ENCODE peak calls at places on chromosomes 5 and 9, in four cellular contexts. Z, D, S and Y are unnamed samples.

GRCh38 chr5:179158556-179158955 is 98.4 kb downstream of the ZNF354C start:
- DNase-seq in Z (no peak), D (no peak), S (no peak), Y (no peak)

GRCh38 chr5:117299940-117300339 is 725.3 kb upstream of the SEMA6A start:
- DNase-seq in Z (no peak), D (no peak), S (no peak), Y (no peak)

GRCh38 chr9:15543033-15543791 is 9.6 kb upstream of the CCDC171 start:
- DNase-seq in Z (no peak), D (no peak), S (no peak), Y (no peak)

GRCh38 chr9:26369096-26369495 is 523.5 kb downstream of the CAAP1 start:
- DNase-seq in Z (no peak), D (no peak), S (no peak), Y (no peak)

GRCh38 chr5:146076455-146076854 is 28.9 kb downstream of the PLAC8L1 start:
- DNase-seq in Z (no peak), D (no peak), S (no peak), Y (no peak)

GRCh38 chr5:120873083-120873482 is 409.0 kb downstream of the PRR16 start:
- DNase-seq in Z (no peak), D (no peak), S (no peak), Y (no peak)

GRCh38 chr9:135877776-135878527 is 29.4 kb downstream of the CAMSAP1 start:
- DNase-seq in Z (no peak), D (no peak), S (no peak), Y (no peak)

GRCh38 chr9:69299316-69299715 is 25.7 kb upstream of the ENTREP1 start:
- DNase-seq in Z (no peak), D (no peak), S (no peak), Y (no peak)

GRCh38 chr5:77936365-77936693 is 160.2 kb upstream of the TBCA start:
- DNase-seq in Z (no peak), D (no peak), S (no peak), Y (no peak)

GRCh38 chr5:16807475-16807874 is 128.6 kb downstream of the MYO10 start:
- DNase-seq in Z (no peak), D (no peak), S (no peak), Y (no peak)

GRCh38 chr5:6715758-6716633 is 2.8 kb downstream of the TENT4A start:
- DNase-seq in Z (no peak), D (no peak), S (no peak), Y (no peak)

GRCh38 chr5:16550316-16550952 is 66.4 kb downstream of the RETREG1 start:
- DNase-seq in Z (peak; percentile 69), D (peak; percentile 60), S (peak; percentile 87), Y (peak; percentile 66)

GRCh38 chr5:117657591-117657990 is 1083.0 kb upstream of the SEMA6A start:
- DNase-seq in Z (no peak), D (no peak), S (no peak), Y (no peak)

GRCh38 chr9:71703172-71703872 is 65.0 kb downstream of the CEMIP2 start:
- DNase-seq in Z (no peak), D (no peak), S (no peak), Y (no peak)

GRCh38 chr5:135241536-135241935 is 157.5 kb downstream of the MACROH2A1 start:
- DNase-seq in Z (no peak), D (peak; percentile 8), S (no peak), Y (no peak)

GRCh38 chr5:112794410-112794809 is 56.7 kb downstream of the APC start:
- DNase-seq in Z (no peak), D (no peak), S (no peak), Y (no peak)

GRCh38 chr9:136685792-136686533 is 1.3 kb downstream of the AGPAT2 start:
- DNase-seq in Z (no peak), D (peak; percentile 56), S (peak; percentile 44), Y (no peak)

GRCh38 chr9:76257224-76257794 is 136.9 kb downstream of the RFK start:
- DNase-seq in Z (no peak), D (no peak), S (no peak), Y (no peak)

GRCh38 chr9:123081824-123082223 is 48.4 kb downstream of the GPR21 start:
- DNase-seq in Z (peak; percentile 13), D (no peak), S (peak; percentile 46), Y (peak; percentile 48)

GRCh38 chr9:109166771-109167601 is at the start of gene FRRS1L:
- DNase-seq in Z (no peak), D (peak; percentile 66), S (no peak), Y (no peak)
- TF ChIP-seq RNF2 in Z (no peak), D (no peak), S (no peak), Y (no peak)

GRCh38 chr5:131641494-131641893 is 6.5 kb upstream of the RAPGEF6 start:
- DNase-seq in Z (no peak), D (no peak), S (no peak), Y (no peak)

GRCh38 chr5:131639148-131639547 is 4.1 kb upstream of the RAPGEF6 start:
- DNase-seq in Z (no peak), D (no peak), S (no peak), Y (no peak)

GRCh38 chr5:131637694-131638093 is 2.7 kb upstream of the RAPGEF6 start:
- DNase-seq in Z (no peak), D (no peak), S (no peak), Y (no peak)

GRCh38 chr5:131635755-131636479 is 888 bp upstream of the RAPGEF6 start:
- DNase-seq in Z (peak; percentile 17), D (no peak), S (no peak), Y (no peak)

DNA sequence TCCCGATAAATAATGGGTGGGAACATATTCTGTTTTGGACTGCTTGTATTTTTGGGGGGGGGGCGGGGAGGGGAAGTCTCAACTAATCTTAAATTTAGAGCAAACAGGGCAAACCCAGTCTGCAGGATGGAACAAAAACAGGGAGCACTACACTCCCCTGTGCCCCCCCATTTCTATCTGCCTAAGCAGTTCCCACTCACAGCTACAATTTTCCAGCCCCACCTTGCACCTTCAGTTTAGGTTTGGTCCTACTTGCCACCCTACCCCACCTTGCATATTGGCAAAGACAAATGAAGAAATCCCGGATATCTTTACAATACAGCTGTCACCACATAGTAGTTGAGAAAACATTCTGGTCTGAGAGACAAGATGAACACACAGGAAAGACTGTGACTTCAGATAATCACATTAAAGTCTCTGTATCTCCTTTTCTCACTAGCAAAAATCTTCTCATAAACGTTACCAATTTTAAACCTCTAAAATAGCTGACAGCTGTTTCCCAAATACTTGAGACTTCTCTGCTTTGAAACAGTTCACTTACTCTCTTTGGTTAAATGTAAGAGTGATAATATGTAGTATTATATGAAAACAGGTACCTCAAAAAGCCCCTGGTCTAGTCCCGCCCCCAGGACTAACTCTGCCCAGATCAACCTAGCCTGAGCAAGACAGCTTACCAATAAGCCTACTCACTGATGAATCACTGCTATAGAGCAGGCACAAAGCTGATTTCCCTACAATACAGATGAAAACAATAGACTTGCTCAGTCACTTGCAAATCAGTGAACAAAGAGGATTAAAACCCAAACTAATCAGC is 5.2 kb upstream of the RAPGEF6 start:
- DNase-seq in Z (no peak), D (no peak), S (peak; percentile 40), Y (no peak)
- TF ChIP-seq RNF2 in Z (no peak), D (no peak), S (no peak), Y (no peak)

GRCh38 chr5:12460493-12461261 is 556.4 kb upstream of the CTNND2 start:
- DNase-seq in Z (no peak), D (no peak), S (no peak), Y (no peak)
- TF ChIP-seq RNF2 in Z (no peak), D (no peak), S (no peak), Y (no peak)

DNA sequence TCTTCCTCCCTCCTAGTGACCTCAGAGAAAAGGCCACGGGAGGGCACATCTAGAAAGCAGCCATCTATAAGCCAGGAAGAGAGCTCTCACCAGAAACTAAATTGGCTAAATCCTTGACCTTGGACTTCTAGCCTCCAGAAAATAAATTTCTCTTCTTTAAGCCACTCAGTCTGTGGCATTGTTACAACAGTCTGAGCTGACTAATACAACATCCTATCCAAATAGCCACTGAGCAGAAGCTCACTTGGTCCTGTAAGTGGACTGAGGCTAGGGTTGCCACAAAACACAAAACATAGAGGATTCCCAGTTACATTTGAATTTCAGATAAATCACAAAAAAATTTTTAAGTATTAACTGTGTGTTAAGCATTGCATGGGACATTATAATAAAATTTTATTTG is 383.4 kb downstream of the MLLT3 start:
- DNase-seq in Z (no peak), D (no peak), S (no peak), Y (no peak)
- TF ChIP-seq RNF2 in Z (no peak), D (no peak), S (no peak), Y (no peak)

GRCh38 chr9:89363311-89363670 is 45.0 kb downstream of the SECISBP2 start:
- DNase-seq in Z (no peak), D (no peak), S (no peak), Y (no peak)

GRCh38 chr9:89363921-89364663 is 45.8 kb downstream of the SECISBP2 start:
- DNase-seq in Z (no peak), D (no peak), S (no peak), Y (no peak)

GRCh38 chr9:89366711-89367110 is 48.4 kb downstream of the SECISBP2 start:
- DNase-seq in Z (no peak), D (no peak), S (no peak), Y (no peak)

GRCh38 chr9:89365532-89365912 is 47.2 kb downstream of the SECISBP2 start:
- DNase-seq in Z (no peak), D (no peak), S (no peak), Y (no peak)

DNA sequence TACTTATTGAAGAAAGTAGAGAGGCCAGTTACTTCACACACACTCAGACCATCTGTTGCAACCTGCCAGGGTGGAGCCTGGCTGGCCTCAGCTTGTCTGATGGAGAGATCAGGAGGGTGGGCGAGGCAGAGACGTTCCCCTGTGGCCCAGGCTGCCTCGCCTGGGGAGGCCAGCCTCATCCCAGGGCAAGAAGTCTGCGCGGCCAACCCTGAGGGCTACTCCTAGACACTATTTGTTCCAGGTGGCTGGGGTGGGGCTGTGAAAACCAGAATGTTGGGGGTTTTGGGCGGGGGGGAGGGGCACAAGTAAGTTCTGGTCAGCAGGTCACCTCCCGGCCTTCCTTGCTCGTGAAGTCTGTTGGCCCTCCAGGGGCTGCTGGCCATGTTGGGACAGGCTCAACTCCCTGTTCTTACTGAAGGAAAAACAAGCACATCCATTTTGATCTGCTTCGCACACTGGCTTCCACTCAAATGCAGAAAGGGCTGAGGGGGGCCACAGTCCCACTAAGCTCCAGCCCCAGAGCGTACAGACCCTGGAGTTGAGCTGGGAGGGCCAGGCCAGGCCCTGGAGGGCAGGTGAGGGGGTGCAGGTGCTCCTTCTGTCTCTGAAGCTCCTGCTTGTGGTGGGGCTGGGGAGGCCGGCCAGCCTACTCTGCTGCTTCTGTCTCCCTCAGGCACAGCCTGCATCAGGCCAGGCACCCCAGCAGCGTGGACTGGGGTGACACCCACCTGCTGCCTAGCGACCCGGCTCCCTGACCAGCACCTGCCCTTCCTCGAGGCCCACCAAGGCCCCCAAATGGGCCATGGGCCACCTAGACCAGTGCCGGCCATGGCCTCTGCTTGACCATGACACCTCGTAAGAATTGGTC is 46.6 kb downstream of the SECISBP2 start:
- DNase-seq in Z (no peak), D (no peak), S (no peak), Y (no peak)
- TF ChIP-seq RNF2 in Z (no peak), D (no peak), S (no peak), Y (no peak)

GRCh38 chr5:181167814-181168488 is 20.6 kb downstream of the OR2V2 start:
- DNase-seq in Z (no peak), D (peak; percentile 96), S (peak; percentile 70), Y (no peak)
- TF ChIP-seq RNF2 in Z (no peak), D (no peak), S (no peak), Y (no peak)

GRCh38 chr9:3794005-3794404 is 268.2 kb upstream of the RFX3 start:
- DNase-seq in Z (no peak), D (no peak), S (no peak), Y (peak; percentile 88)
- TF ChIP-seq RNF2 in Z (no peak), D (no peak), S (no peak), Y (no peak)

GRCh38 chr5:74624931-74625505 is 15.5 kb downstream of the ENC1 start:
- DNase-seq in Z (no peak), D (no peak), S (no peak), Y (no peak)
- TF ChIP-seq RNF2 in Z (no peak), D (no peak), S (no peak), Y (no peak)